ENCODE peak calls at places on chromosomes 6 and 20, in six cellular contexts. One of them, this sample, is unnamed.

GRCh38 chr6:127022297-127022696 is 96.2 kb upstream of the RSPO3 start:
- DNase-seq in NCI-H345: peak
- DNase-seq in stimulated activated naive B cell treated with anti-CD40 and anti-IgM and Interleukin-4, amounts not matched to agents 10 μg/mL and 1 μg/mL and 100 μg/mL, for 72 hours: no peak
- DNase-seq in activated CD4-positive, alpha-beta T cell treated with anti-CD3 and anti-CD28 coated beads, Interleukin-2, amount 10 ng/mL, durations not matched to agents 7 days and 5 days: no peak
- DNase-seq in NAMALWA: no peak
- DNase-seq in AG08395: peak
- DNase-seq in this sample: no peak

GRCh38 chr6:25942561-25943147 is 12.2 kb upstream of the SLC17A2 start:
- DNase-seq in NCI-H345: peak
- DNase-seq in stimulated activated naive B cell treated with anti-CD40 and anti-IgM and Interleukin-4, amounts not matched to agents 10 μg/mL and 1 μg/mL and 100 μg/mL, for 72 hours: no peak
- DNase-seq in activated CD4-positive, alpha-beta T cell treated with anti-CD3 and anti-CD28 coated beads, Interleukin-2, amount 10 ng/mL, durations not matched to agents 7 days and 5 days: no peak
- DNase-seq in NAMALWA: peak
- DNase-seq in AG08395: peak
- DNase-seq in this sample: peak

GRCh38 chr20:62774076-62774714 is 22.1 kb upstream of the MRGBP start:
- DNase-seq in NCI-H345: peak
- DNase-seq in stimulated activated naive B cell treated with anti-CD40 and anti-IgM and Interleukin-4, amounts not matched to agents 10 μg/mL and 1 μg/mL and 100 μg/mL, for 72 hours: no peak
- DNase-seq in activated CD4-positive, alpha-beta T cell treated with anti-CD3 and anti-CD28 coated beads, Interleukin-2, amount 10 ng/mL, durations not matched to agents 7 days and 5 days: no peak
- DNase-seq in NAMALWA: no peak
- DNase-seq in AG08395: no peak
- DNase-seq in this sample: no peak

GRCh38 chr6:21045135-21045616 is 510.9 kb downstream of the CDKAL1 start:
- DNase-seq in NCI-H345: no peak
- DNase-seq in stimulated activated naive B cell treated with anti-CD40 and anti-IgM and Interleukin-4, amounts not matched to agents 10 μg/mL and 1 μg/mL and 100 μg/mL, for 72 hours: no peak
- DNase-seq in activated CD4-positive, alpha-beta T cell treated with anti-CD3 and anti-CD28 coated beads, Interleukin-2, amount 10 ng/mL, durations not matched to agents 7 days and 5 days: no peak
- DNase-seq in NAMALWA: no peak
- DNase-seq in AG08395: no peak
- DNase-seq in this sample: no peak

GRCh38 chr6:12245763-12246720 is 44.1 kb upstream of the EDN1 start:
- DNase-seq in NCI-H345: no peak
- DNase-seq in stimulated activated naive B cell treated with anti-CD40 and anti-IgM and Interleukin-4, amounts not matched to agents 10 μg/mL and 1 μg/mL and 100 μg/mL, for 72 hours: no peak
- DNase-seq in activated CD4-positive, alpha-beta T cell treated with anti-CD3 and anti-CD28 coated beads, Interleukin-2, amount 10 ng/mL, durations not matched to agents 7 days and 5 days: no peak
- DNase-seq in NAMALWA: no peak
- DNase-seq in AG08395: no peak
- DNase-seq in this sample: no peak

GRCh38 chr6:35435075-35435837 is 16.9 kb upstream of the FANCE start:
- DNase-seq in NCI-H345: no peak
- DNase-seq in stimulated activated naive B cell treated with anti-CD40 and anti-IgM and Interleukin-4, amounts not matched to agents 10 μg/mL and 1 μg/mL and 100 μg/mL, for 72 hours: no peak
- DNase-seq in activated CD4-positive, alpha-beta T cell treated with anti-CD3 and anti-CD28 coated beads, Interleukin-2, amount 10 ng/mL, durations not matched to agents 7 days and 5 days: no peak
- DNase-seq in NAMALWA: no peak
- DNase-seq in AG08395: no peak
- DNase-seq in this sample: no peak

GRCh38 chr20:5168582-5169396 is 42.0 kb downstream of the CDS2 start:
- DNase-seq in NCI-H345: peak
- DNase-seq in stimulated activated naive B cell treated with anti-CD40 and anti-IgM and Interleukin-4, amounts not matched to agents 10 μg/mL and 1 μg/mL and 100 μg/mL, for 72 hours: peak
- DNase-seq in activated CD4-positive, alpha-beta T cell treated with anti-CD3 and anti-CD28 coated beads, Interleukin-2, amount 10 ng/mL, durations not matched to agents 7 days and 5 days: no peak
- DNase-seq in NAMALWA: peak
- DNase-seq in AG08395: peak
- DNase-seq in this sample: no peak

GRCh38 chr6:105191351-105191750 is 11.5 kb upstream of the POPDC3 start:
- DNase-seq in NCI-H345: no peak
- DNase-seq in stimulated activated naive B cell treated with anti-CD40 and anti-IgM and Interleukin-4, amounts not matched to agents 10 μg/mL and 1 μg/mL and 100 μg/mL, for 72 hours: no peak
- DNase-seq in activated CD4-positive, alpha-beta T cell treated with anti-CD3 and anti-CD28 coated beads, Interleukin-2, amount 10 ng/mL, durations not matched to agents 7 days and 5 days: no peak
- DNase-seq in NAMALWA: no peak
- DNase-seq in AG08395: no peak
- DNase-seq in this sample: no peak

GRCh38 chr6:30463651-30464618 is 25.4 kb upstream of the HLA-E start:
- DNase-seq in NCI-H345: no peak
- DNase-seq in stimulated activated naive B cell treated with anti-CD40 and anti-IgM and Interleukin-4, amounts not matched to agents 10 μg/mL and 1 μg/mL and 100 μg/mL, for 72 hours: no peak
- DNase-seq in activated CD4-positive, alpha-beta T cell treated with anti-CD3 and anti-CD28 coated beads, Interleukin-2, amount 10 ng/mL, durations not matched to agents 7 days and 5 days: peak
- DNase-seq in NAMALWA: peak
- DNase-seq in AG08395: peak
- DNase-seq in this sample: no peak

GRCh38 chr6:144214622-144215401 is 64.5 kb downstream of the STX11 start:
- DNase-seq in NCI-H345: no peak
- DNase-seq in stimulated activated naive B cell treated with anti-CD40 and anti-IgM and Interleukin-4, amounts not matched to agents 10 μg/mL and 1 μg/mL and 100 μg/mL, for 72 hours: no peak
- DNase-seq in activated CD4-positive, alpha-beta T cell treated with anti-CD3 and anti-CD28 coated beads, Interleukin-2, amount 10 ng/mL, durations not matched to agents 7 days and 5 days: no peak
- DNase-seq in NAMALWA: no peak
- DNase-seq in AG08395: no peak
- DNase-seq in this sample: no peak

GRCh38 chr6:128284128-128284527 is 236.3 kb downstream of the PTPRK start:
- DNase-seq in NCI-H345: no peak
- DNase-seq in stimulated activated naive B cell treated with anti-CD40 and anti-IgM and Interleukin-4, amounts not matched to agents 10 μg/mL and 1 μg/mL and 100 μg/mL, for 72 hours: no peak
- DNase-seq in activated CD4-positive, alpha-beta T cell treated with anti-CD3 and anti-CD28 coated beads, Interleukin-2, amount 10 ng/mL, durations not matched to agents 7 days and 5 days: no peak
- DNase-seq in NAMALWA: no peak
- DNase-seq in AG08395: no peak
- DNase-seq in this sample: no peak

GRCh38 chr6:19694697-19695096 is 142.5 kb upstream of the ID4 start:
- DNase-seq in NCI-H345: no peak
- DNase-seq in stimulated activated naive B cell treated with anti-CD40 and anti-IgM and Interleukin-4, amounts not matched to agents 10 μg/mL and 1 μg/mL and 100 μg/mL, for 72 hours: no peak
- DNase-seq in activated CD4-positive, alpha-beta T cell treated with anti-CD3 and anti-CD28 coated beads, Interleukin-2, amount 10 ng/mL, durations not matched to agents 7 days and 5 days: no peak
- DNase-seq in NAMALWA: no peak
- DNase-seq in AG08395: no peak
- DNase-seq in this sample: no peak